ENCODE peak calls at places on chromosomes 3 and 15, in six cellular contexts. C is HCT116, Z is HepG2, J is GM12878, A is H1, M is SK-N-SH. I is an unnamed sample. For H3K4me1, the result is how much of the 10 kb centered on the place peaks cover.

GRCh38 chr3:21226086-21226485 is 524.9 kb downstream of the ZNF385D start:
- DNase-seq in J (no peak), M (no peak), C (no peak), A (no peak), Z (no peak), I (no peak)

GRCh38 chr3:70990723-70991122 is 592.8 kb downstream of the FOXP1 start:
- DNase-seq in J (no peak), Z (no peak), A (no peak), M (no peak), C (no peak), I (no peak)

GRCh38 chr15:47614341-47614740 is 103.0 kb upstream of the SEMA6D start:
- DNase-seq in J (no peak), C (no peak), A (no peak), M (no peak), Z (no peak), I (no peak)

GRCh38 chr3:129824926-129825541 is 68.5 kb downstream of the TMCC1 start:
- DNase-seq in J (peak), Z (peak), A (peak), C (peak), M (peak), I (peak)

GRCh38 chr15:68208641-68209240 is 3.6 kb upstream of the CALML4 start:
- DNase-seq in J (no peak), C (no peak), A (no peak), Z (no peak), M (no peak), I (no peak)

GRCh38 chr3:40137586-40138295 is 171.8 kb upstream of the EIF1B start:
- DNase-seq in C (no peak), M (no peak), Z (no peak), J (no peak), A (no peak), I (peak)

GRCh38 chr3:49638445-49638844 is 35.7 kb upstream of the APEH start:
- DNase-seq in J (no peak), Z (no peak), A (no peak), C (peak), M (no peak), I (no peak)

GRCh38 chr3:60282840-60283239 is 968.4 kb downstream of the FHIT start:
- DNase-seq in Z (no peak), J (no peak), A (no peak), M (no peak), C (no peak), I (no peak)

GRCh38 chr3:9808345-9809037 is 1.6 kb upstream of the TTLL3 start:
- DNase-seq in Z (peak), C (peak), J (no peak), A (peak), M (peak), I (no peak)

GRCh38 chr3:149016669-149017541 is 25.6 kb downstream of the GYG1 start:
- DNase-seq in A (no peak), M (no peak), J (no peak), C (no peak), Z (no peak), I (peak)

GRCh38 chr3:168071535-168071934 is 24.2 kb downstream of the GOLIM4 start:
- DNase-seq in Z (no peak), A (no peak), M (no peak), J (no peak), C (peak), I (no peak)

GRCh38 chr15:85331666-85332261 is 48.6 kb upstream of the AKAP13 start:
- DNase-seq in A (no peak), C (no peak), J (no peak), Z (no peak), M (no peak), I (peak)

GRCh38 chr3:165983284-165983683 is 146.1 kb upstream of the BCHE start:
- DNase-seq in Z (no peak), M (no peak), C (no peak), J (no peak), A (no peak), I (no peak)

GRCh38 chr3:18593231-18593630 is 168.1 kb upstream of the SATB1 start:
- DNase-seq in Z (no peak), A (no peak), C (no peak), M (no peak), J (no peak), I (no peak)

GRCh38 chr15:34837246-34838016 is 42.1 kb upstream of the ACTC1 start:
- DNase-seq in Z (no peak), J (no peak), A (no peak), C (no peak), M (no peak), I (no peak)

GRCh38 chr3:150268426-150269321 is 139.4 kb upstream of the TSC22D2 start:
- DNase-seq in M (no peak), J (no peak), A (no peak), C (no peak), Z (peak), I (peak)

GRCh38 chr3:31502803-31503221 is 29.9 kb upstream of the STT3B start:
- DNase-seq in C (no peak), J (no peak), Z (no peak), A (no peak), M (no peak), I (no peak)

GRCh38 chr15:40069178-40070165 is 30.5 kb upstream of the SRP14 start:
- DNase-seq in A (peak), C (peak), J (no peak), Z (peak), M (peak), I (peak)

GRCh38 chr15:80840173-80841130 is 61.3 kb downstream of the CEMIP start:
- DNase-seq in Z (peak), C (no peak), A (no peak), M (no peak), J (no peak), I (no peak)

GRCh38 chr3:178203152-178203551 is 333.1 kb upstream of the KCNMB2 start:
- DNase-seq in M (no peak), C (no peak), Z (no peak), A (no peak), J (no peak), I (no peak)

GRCh38 chr3:195154111-195154791 is 116.7 kb downstream of the XXYLT1 start:
- DNase-seq in C (no peak), Z (no peak), J (no peak), M (no peak), A (no peak), I (no peak)

GRCh38 chr15:52114256-52114655 is 1.7 kb upstream of the BCL2L10 start:
- DNase-seq in M (no peak), C (no peak), Z (no peak), J (no peak), A (no peak), I (no peak)

GRCh38 chr3:115021061-115021460 is 126.0 kb downstream of the ZBTB20 start:
- DNase-seq in M (no peak), Z (no peak), C (no peak), J (no peak), A (no peak), I (no peak)

GRCh38 chr3:48505146-48505545 is 1.2 kb upstream of the SHISA5 start:
- DNase-seq in C (no peak), M (no peak), J (no peak), Z (no peak), A (peak), I (no peak)

GRCh38 chr3:16490062-16490641 is 23.3 kb downstream of the RFTN1 start:
- DNase-seq in A (no peak), M (peak), J (no peak), C (no peak), Z (no peak), I (no peak)

GRCh38 chr3:38649500-38650247 is at the start of gene SCN5A:
- DNase-seq in Z (no peak), J (no peak), M (peak), A (peak), C (no peak), I (no peak)

GRCh38 chr3:177050466-177051237 is 146.6 kb downstream of the TBL1XR1 start:
- DNase-seq in J (no peak), C (peak), A (no peak), Z (peak), M (peak), I (peak)

GRCh38 chr3:196537319-196537984 is 22.3 kb upstream of the SMCO1 start:
- DNase-seq in J (no peak), M (peak), Z (no peak), A (peak), C (no peak), I (no peak)

GRCh38 chr3:97990624-97991277 is 18.5 kb upstream of the RIOX2 start:
- DNase-seq in Z (no peak), J (no peak), C (no peak), M (no peak), A (no peak), I (no peak)

GRCh38 chr15:68614621-68615035 is 35.8 kb downstream of the CORO2B start:
- DNase-seq in C (no peak), M (no peak), J (no peak), A (peak), Z (no peak), I (no peak)

GRCh38 chr15:70053006-70053702 is 44.6 kb downstream of the TLE3 start:
- DNase-seq in M (no peak), J (no peak), C (no peak), A (no peak), Z (no peak), I (no peak)

GRCh38 chr15:96538506-96538905 is 208.0 kb downstream of the NR2F2 start:
- DNase-seq in A (no peak), M (no peak), Z (no peak), C (no peak), J (no peak), I (no peak)

GRCh38 chr3:115513411-115513800 is 109.9 kb upstream of the GAP43 start:
- DNase-seq in J (no peak), Z (no peak), A (no peak), C (no peak), M (no peak), I (no peak)

GRCh38 chr3:105957722-105958121 is 88.9 kb upstream of the CBLB start:
- DNase-seq in Z (no peak), A (no peak), C (no peak), M (no peak), J (no peak), I (no peak)

GRCh38 chr3:114093596-114093995 is 37.1 kb downstream of the QTRT2 start:
- DNase-seq in A (no peak), C (peak), Z (no peak), M (peak), J (no peak), I (no peak)

GRCh38 chr3:25689226-25689625 is 24.5 kb upstream of the TOP2B start:
- DNase-seq in Z (no peak), A (no peak), J (no peak), C (no peak), M (no peak), I (no peak)

GRCh38 chr3:186361246-186361611 is 805 bp downstream of the DGKG start:
- DNase-seq in M (no peak), Z (no peak), C (no peak), A (no peak), J (no peak), I (no peak)
- H3K4me1 ChIP-seq in M (under half), Z (half or more), C (under half), A (under half), J (under half), I (under half)

DNA sequence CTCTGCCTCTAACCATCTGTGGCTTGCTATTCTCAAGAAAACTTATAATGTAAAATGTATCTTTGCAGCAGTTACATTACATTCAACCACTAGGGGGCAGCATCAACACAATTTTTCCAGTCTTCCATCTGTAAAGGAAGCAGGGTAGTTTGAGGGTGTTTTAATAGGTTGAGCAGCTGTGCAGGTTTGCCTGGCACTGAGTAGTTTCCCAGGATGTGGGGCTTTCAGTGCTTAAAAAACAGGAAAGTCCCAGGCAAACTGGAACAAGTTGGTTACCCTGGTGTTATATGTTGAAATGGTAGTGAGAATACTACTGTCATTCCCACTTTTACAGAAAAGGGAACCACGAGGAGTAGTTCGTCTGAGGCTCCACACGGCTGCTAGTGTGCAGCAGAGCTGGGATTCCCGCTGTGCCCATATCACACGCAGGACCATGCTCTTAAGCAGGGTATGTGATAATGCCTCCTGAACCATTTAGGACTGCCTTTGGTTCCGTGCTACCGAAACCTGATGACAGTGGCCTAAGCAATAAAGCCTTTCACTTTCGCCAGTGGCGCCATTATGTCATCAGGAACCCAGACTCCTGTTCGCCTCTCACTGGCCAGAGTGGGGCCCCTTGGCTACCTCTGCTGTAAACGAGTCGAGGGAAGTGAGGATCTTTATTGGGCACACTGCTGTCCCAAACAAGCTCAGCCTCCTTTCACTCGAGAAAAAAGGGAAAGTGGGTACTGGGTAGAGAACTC is 64.7 kb upstream of the ZBTB38 start:
- DNase-seq in M (peak), C (peak), Z (peak), J (peak), A (peak), I (peak)
- TF ChIP-seq CTCF in M (peak), C (peak), Z (peak), J (peak), A (peak), I (peak)

DNA sequence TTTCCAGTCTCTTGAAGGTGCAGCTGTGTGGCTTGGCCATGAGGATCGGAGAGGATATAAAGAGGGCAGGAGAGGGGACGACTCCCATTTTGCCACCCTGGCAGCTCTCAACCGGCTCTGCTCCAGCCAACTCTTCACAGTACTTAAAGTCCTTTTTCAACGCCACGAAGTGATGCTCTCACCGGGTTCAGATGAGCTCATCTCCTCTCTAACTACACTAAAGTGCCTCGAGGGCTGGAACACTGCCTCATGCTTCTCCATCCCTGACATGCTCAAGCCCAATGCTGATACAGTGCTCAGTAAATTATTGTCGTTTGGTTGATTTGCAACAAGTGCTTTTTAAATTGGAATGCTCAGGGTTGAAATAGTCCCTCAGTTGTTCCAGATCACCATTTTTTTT is 97.8 kb downstream of the GTPBP8 start:
- DNase-seq in C (no peak), A (no peak), M (no peak), J (no peak), Z (no peak), I (no peak)
- TF ChIP-seq SIN3A in C (no peak), A (no peak), M (no peak), J (no peak), Z (no peak), I (no peak)

GRCh38 chr3:188169826-188170455 is 16.0 kb downstream of the LPP start:
- DNase-seq in C (no peak), J (no peak), Z (no peak), A (no peak), M (no peak), I (no peak)
- H3K4me1 ChIP-seq in C (under half), J (under half), Z (half or more), A (under half), M (under half), I (under half)

DNA sequence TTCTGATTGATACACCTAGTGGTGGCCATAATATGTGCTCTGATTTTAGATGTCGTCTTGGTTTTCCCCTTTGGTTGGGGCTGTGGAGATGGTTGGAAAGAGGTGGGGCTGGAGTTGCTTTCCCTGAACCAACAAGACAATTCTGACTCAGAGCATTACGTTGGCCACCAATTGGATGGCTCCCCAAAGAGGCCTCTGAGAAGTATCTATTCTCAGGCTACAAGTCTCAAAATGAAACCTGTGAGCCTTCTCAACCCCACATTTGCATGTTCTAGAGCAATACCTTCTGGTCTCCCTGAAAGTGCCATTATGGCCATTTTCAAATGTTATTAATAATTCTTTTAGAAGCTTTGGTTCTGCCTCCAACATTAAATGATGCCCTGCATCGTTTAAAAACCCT is 188.4 kb upstream of the WNT5A start:
- DNase-seq in M (no peak), C (no peak), J (peak), Z (no peak), A (no peak), I (no peak)
- TF ChIP-seq CTCF in M (no peak), C (no peak), J (peak), Z (no peak), A (no peak), I (no peak)

DNA sequence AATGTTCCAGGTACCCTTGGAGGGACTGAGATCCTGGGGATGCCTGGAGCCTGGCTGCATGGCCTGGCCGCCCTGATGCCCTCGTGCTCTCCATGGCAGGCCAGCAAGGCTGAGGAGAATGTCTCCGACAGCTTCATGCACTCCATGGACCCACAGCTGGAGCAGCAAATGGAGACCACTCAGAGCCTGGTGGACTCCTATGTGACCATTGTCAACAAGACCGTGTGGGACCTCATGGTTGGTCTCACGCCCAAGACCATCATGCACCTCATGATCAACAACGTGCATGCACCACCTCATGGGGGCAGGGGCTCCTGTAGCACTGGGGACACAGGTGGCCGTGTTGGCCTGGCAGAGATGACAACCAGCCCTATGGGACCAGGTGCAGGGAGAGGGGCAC is 19.7 kb downstream of the GOLGA6A start:
- DNase-seq in J (no peak), M (no peak), C (no peak), A (no peak), Z (no peak), I (no peak)
- TF ChIP-seq SIN3A in J (no peak), M (no peak), C (no peak), A (no peak), Z (no peak), I (no peak)

GRCh38 chr15:31365655-31366127 is 39.1 kb downstream of the KLF13 start:
- DNase-seq in C (no peak), A (peak), J (no peak), M (peak), Z (no peak), I (no peak)

GRCh38 chr15:31367730-31368344 is 41.2 kb downstream of the KLF13 start:
- DNase-seq in J (no peak), C (no peak), A (no peak), Z (no peak), M (no peak), I (no peak)

GRCh38 chr15:31367021-31367729 is 40.5 kb downstream of the KLF13 start:
- DNase-seq in M (no peak), Z (no peak), J (no peak), A (no peak), C (no peak), I (no peak)

GRCh38 chr15:31365032-31365654 is 38.5 kb downstream of the KLF13 start:
- DNase-seq in M (no peak), J (no peak), Z (no peak), C (no peak), A (no peak), I (no peak)

GRCh38 chr15:31366169-31366734 is 39.6 kb downstream of the KLF13 start:
- DNase-seq in A (no peak), C (no peak), Z (no peak), J (no peak), M (peak), I (no peak)
- H3K4me1 ChIP-seq in A (under half), C (under half), Z (under half), J (half or more), M (half or more), I (under half)

I was measured in Panc1.